ENCODE peak calls at places on chromosomes 5 and 9, in four cellular contexts. A is H1, Z is mesendoderm, H is neuronal stem cell. Q is an unnamed sample.

GRCh38 chr9:126784401-126784800 is 20.4 kb upstream of the ZBTB43 start:
- DNase-seq in A (no peak), H (no peak), Z (no peak), Q (no peak)

GRCh38 chr5:28281381-28281780 is 1243.0 kb upstream of the CDH9 start:
- DNase-seq in A (no peak), Z (no peak), H (no peak), Q (no peak)

GRCh38 chr5:56608216-56608925 is 207.0 kb upstream of the MAP3K1 start:
- DNase-seq in H (no peak), A (no peak), Z (peak; percentile 64), Q (no peak)

GRCh38 chr5:81755320-81755719 is 4.4 kb upstream of the SSBP2 start:
- DNase-seq in A (no peak), H (no peak), Z (peak; percentile 96), Q (peak; percentile 75)

GRCh38 chr5:172280937-172281336 is 2.6 kb downstream of the UBTD2 start:
- DNase-seq in H (no peak), A (no peak), Z (no peak), Q (no peak)

GRCh38 chr5:25295067-25295466 is 650.3 kb upstream of the CDH10 start:
- DNase-seq in A (no peak), H (no peak), Z (no peak), Q (no peak)

GRCh38 chr9:15403155-15403554 is 19.5 kb upstream of the SNAPC3 start:
- DNase-seq in A (no peak), H (no peak), Z (peak; percentile 84), Q (peak; percentile 75)

GRCh38 chr9:69674112-69674511 is 1.9 kb upstream of the APBA1 start:
- DNase-seq in Z (peak; percentile 68), H (no peak), A (no peak), Q (peak; percentile 53)

GRCh38 chr5:29697786-29698414 is 1495.6 kb upstream of the CDH6 start:
- DNase-seq in H (peak; percentile 2), A (no peak), Z (peak; percentile 66), Q (peak; percentile 26)

GRCh38 chr5:61866930-61867329 is 439.1 kb upstream of the KIF2A start:
- DNase-seq in A (no peak), Z (no peak), H (no peak), Q (no peak)

GRCh38 chr9:110746211-110746930 is 77.8 kb downstream of the MUSK start:
- DNase-seq in A (no peak), H (no peak), Z (no peak), Q (no peak)

GRCh38 chr5:43006411-43007202 is 33.5 kb downstream of the ANXA2R start:
- DNase-seq in Z (no peak), A (no peak), H (no peak), Q (no peak)

GRCh38 chr5:40985501-40985900 is 76.2 kb downstream of the C7 start:
- DNase-seq in Z (peak; percentile 4), H (no peak), A (no peak), Q (no peak)

GRCh38 chr5:1526151-1526631 is 2.4 kb upstream of the LPCAT1 start:
- DNase-seq in A (peak; percentile 38), H (no peak), Z (no peak), Q (no peak)

GRCh38 chr5:120960510-120960909 is 496.4 kb downstream of the PRR16 start:
- DNase-seq in H (no peak), A (no peak), Z (no peak), Q (no peak)

GRCh38 chr5:38151878-38152277 is 106.5 kb upstream of the EGFLAM start:
- DNase-seq in A (no peak), Z (no peak), H (no peak), Q (no peak)

GRCh38 chr9:133117271-133118178 is 3.5 kb downstream of the RALGDS start:
- DNase-seq in Z (no peak), H (no peak), A (no peak), Q (no peak)

GRCh38 chr5:76742586-76742985 is 26.7 kb downstream of the F2R start:
- DNase-seq in H (no peak), Z (peak; percentile 48), A (no peak), Q (no peak)

GRCh38 chr9:85420750-85421149 is 321.0 kb downstream of the AGTPBP1 start:
- DNase-seq in A (no peak), Z (peak; percentile 95), H (peak; percentile 56), Q (peak; percentile 70)

GRCh38 chr5:95892784-95893354 is 68.8 kb downstream of the ELL2 start:
- DNase-seq in H (no peak), A (no peak), Z (peak; percentile 67), Q (peak; percentile 40)

GRCh38 chr9:35757527-35758275 is 3.6 kb upstream of the MSMP start:
- DNase-seq in Z (peak; percentile 75), A (no peak), H (no peak), Q (no peak)

GRCh38 chr5:11385251-11385900 is 518.9 kb downstream of the CTNND2 start:
- DNase-seq in A (peak; percentile 57), H (no peak), Z (no peak), Q (no peak)

GRCh38 chr9:121718063-121718462 is 66.6 kb downstream of the DAB2IP start:
- DNase-seq in Z (no peak), H (peak; percentile 48), A (no peak), Q (no peak)

GRCh38 chr5:167720676-167721260 is 570.7 kb upstream of the WWC1 start:
- DNase-seq in Z (no peak), A (no peak), H (no peak), Q (no peak)

GRCh38 chr5:93622240-93622885 is 39.3 kb downstream of the NR2F1 start:
- DNase-seq in Z (peak; percentile 92), H (no peak), A (no peak), Q (no peak)

GRCh38 chr9:68869020-68869419 is 144.9 kb downstream of the PRKACG start:
- DNase-seq in A (no peak), H (no peak), Z (no peak), Q (no peak)

GRCh38 chr9:19809422-19810269 is 20.8 kb upstream of the SLC24A2 start:
- DNase-seq in Z (no peak), A (no peak), H (no peak), Q (no peak)

GRCh38 chr5:42491699-42492098 is 68.5 kb downstream of the GHR start:
- DNase-seq in H (peak; percentile 9), A (no peak), Z (peak; percentile 93), Q (no peak)

GRCh38 chr5:90345684-90346083 is 63.9 kb downstream of the CETN3 start:
- DNase-seq in H (no peak), Z (no peak), A (no peak), Q (no peak)

GRCh38 chr9:38144421-38144820 is 75.4 kb upstream of the SHB start:
- DNase-seq in H (no peak), A (no peak), Z (peak; percentile 36), Q (no peak)

GRCh38 chr9:88746744-88747398 is 211.9 kb downstream of the NXNL2 start:
- DNase-seq in A (no peak), Z (peak; percentile 84), H (no peak), Q (peak; percentile 63)
- H2BK5ac ChIP-seq in A (peak overlapping the region; percentile 77), Z (peak overlapping the region; percentile 52), H (no peak overlapping the region), Q (no peak overlapping the region)

GRCh38 chr5:116788851-116789403 is 214.3 kb upstream of the SEMA6A start:
- DNase-seq in Z (no peak), H (no peak), A (no peak), Q (no peak)

GRCh38 chr5:116795189-116795588 is 220.6 kb upstream of the SEMA6A start:
- DNase-seq in Z (no peak), H (no peak), A (no peak), Q (no peak)

GRCh38 chr5:116787570-116787969 is 212.9 kb upstream of the SEMA6A start:
- DNase-seq in Z (no peak), H (no peak), A (no peak), Q (no peak)

GRCh38 chr5:116785101-116785500 is 210.5 kb upstream of the SEMA6A start:
- DNase-seq in Z (no peak), A (no peak), H (no peak), Q (no peak)

DNA sequence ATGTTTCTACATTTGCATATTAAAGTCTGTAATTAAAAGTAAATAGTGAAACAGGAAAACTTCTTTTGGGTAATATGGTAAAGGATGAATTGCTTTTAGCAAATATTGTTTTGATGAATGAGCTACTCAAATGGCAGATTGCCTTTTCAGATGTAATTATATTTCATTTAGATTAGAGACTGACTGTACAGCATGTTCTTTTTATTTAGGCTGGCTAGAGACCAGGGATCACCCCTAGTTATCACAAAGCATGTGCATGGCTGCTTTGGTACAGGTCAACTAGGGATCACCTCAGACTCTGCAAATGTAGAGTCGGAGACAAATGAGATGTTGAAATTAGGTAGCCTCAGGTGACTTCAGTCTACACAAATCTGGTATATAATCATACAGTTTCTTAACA is 214.9 kb upstream of the SEMA6A start:
- DNase-seq in Z (no peak), A (no peak), H (no peak), Q (no peak)
- H2BK5ac ChIP-seq in Z (no peak overlapping the region), A (no peak overlapping the region), H (no peak overlapping the region), Q (no peak overlapping the region)

GRCh38 chr5:134649163-134649916 is 755 bp downstream of the SEC24A start:
- DNase-seq in H (no peak), Z (peak; percentile 7), A (no peak), Q (no peak)
- H2BK5ac ChIP-seq in H (peak overlapping the region; percentile 66), Z (peak overlapping the region; percentile 50), A (peak overlapping the region; percentile 89), Q (peak overlapping the region; percentile 7)

GRCh38 chr5:74374656-74375055 is 265.9 kb downstream of the ENC1 start:
- DNase-seq in Z (no peak), H (no peak), A (no peak), Q (no peak)
- H2BK5ac ChIP-seq in Z (no peak overlapping the region), H (no peak overlapping the region), A (no peak overlapping the region), Q (no peak overlapping the region)

GRCh38 chr9:7238244-7238637 is 480.5 kb downstream of the KDM4C start:
- DNase-seq in H (no peak), A (no peak), Z (peak; percentile 79), Q (no peak)
- H2BK5ac ChIP-seq in H (no peak overlapping the region), A (no peak overlapping the region), Z (no peak overlapping the region), Q (no peak overlapping the region)